ENCODE peak calls at places on chromosome 15, in eight cellular contexts. E, L, Q, B, U, A, R and X are unnamed samples.

GRCh38 chr15:98002874-98003273 is 42.4 kb downstream of the ARRDC4 start:
- DNase-seq in B (peak), U (no peak), R (no peak), L (no peak), A (no peak), Q (no peak), E (no peak), X (no peak)

GRCh38 chr15:96374494-96374893 is 44.0 kb downstream of the NR2F2 start:
- DNase-seq in E (no peak), R (no peak), U (no peak), L (no peak), Q (no peak), B (no peak), A (no peak), X (no peak)

GRCh38 chr15:64460737-64461576 is 579 bp downstream of the ZNF609 start:
- DNase-seq in R (peak), B (peak), A (peak), L (peak), U (peak), E (peak), Q (peak), X (peak)

GRCh38 chr15:79635149-79635771 is 203.1 kb downstream of the MINAR1 start:
- DNase-seq in E (no peak), U (no peak), Q (no peak), A (peak), R (no peak), B (no peak), L (no peak), X (no peak)

GRCh38 chr15:42796955-42797779 is 60.2 kb upstream of the CDAN1 start:
- DNase-seq in U (no peak), Q (no peak), R (no peak), L (no peak), A (no peak), B (peak), E (no peak), X (no peak)

GRCh38 chr15:95912280-95912625 is 418.2 kb upstream of the NR2F2 start:
- DNase-seq in U (no peak), E (no peak), B (peak), Q (no peak), L (no peak), A (no peak), R (no peak), X (no peak)

GRCh38 chr15:72195101-72195511 is 2.5 kb downstream of the GRAMD2A start:
- DNase-seq in E (no peak), R (peak), A (no peak), U (no peak), B (peak), L (no peak), Q (no peak), X (no peak)

GRCh38 chr15:41483115-41483514 is 10.6 kb upstream of the ITPKA start:
- DNase-seq in B (no peak), U (no peak), Q (no peak), R (no peak), L (peak), A (no peak), E (peak), X (no peak)

GRCh38 chr15:82312611-82313349 is 36.5 kb downstream of the GOLGA6L10 start:
- DNase-seq in U (no peak), A (no peak), R (no peak), L (no peak), B (no peak), Q (no peak), E (no peak), X (no peak)

GRCh38 chr15:53978248-53978906 is at the start of gene UNC13C:
- DNase-seq in E (no peak), A (peak), L (no peak), B (no peak), U (no peak), R (peak), Q (no peak), X (no peak)

GRCh38 chr15:73985101-73985873 is 6.8 kb downstream of the STOML1 start:
- DNase-seq in A (no peak), E (peak), R (no peak), U (peak), Q (peak), L (no peak), B (no peak), X (no peak)

GRCh38 chr15:47404877-47405276 is 312.4 kb upstream of the SEMA6D start:
- DNase-seq in Q (no peak), L (no peak), A (no peak), R (no peak), U (no peak), E (no peak), B (no peak), X (no peak)

GRCh38 chr15:59232476-59232875 is 25.8 kb downstream of the LDHAL6B start:
- DNase-seq in B (peak), U (peak), Q (peak), A (no peak), E (no peak), R (no peak), L (no peak), X (no peak)

GRCh38 chr15:35440265-35440664 is 105.7 kb downstream of the DPH6 start:
- DNase-seq in L (no peak), R (no peak), E (no peak), U (no peak), Q (no peak), A (no peak), B (no peak), X (no peak)

GRCh38 chr15:49103002-49103401 is 52.4 kb downstream of the COPS2 start:
- DNase-seq in R (no peak), A (no peak), E (no peak), U (peak), B (no peak), L (no peak), Q (peak), X (no peak)

GRCh38 chr15:41881925-41882688 is 11.7 kb downstream of the SPTBN5 start:
- DNase-seq in A (peak), R (peak), E (no peak), Q (peak), B (no peak), L (no peak), U (no peak), X (no peak)

GRCh38 chr15:73246411-73246810 is 122.3 kb downstream of the HCN4 start:
- DNase-seq in A (no peak), L (no peak), E (no peak), Q (no peak), U (no peak), R (no peak), B (no peak), X (no peak)

GRCh38 chr15:45884289-45884688 is 249.5 kb downstream of the SQOR start:
- DNase-seq in E (no peak), B (no peak), A (no peak), Q (no peak), L (no peak), U (no peak), R (no peak), X (no peak)

GRCh38 chr15:65254237-65254820 is 32.4 kb downstream of the PARP16 start:
- DNase-seq in A (no peak), U (no peak), L (no peak), R (no peak), B (no peak), Q (no peak), E (no peak), X (no peak)

DNA sequence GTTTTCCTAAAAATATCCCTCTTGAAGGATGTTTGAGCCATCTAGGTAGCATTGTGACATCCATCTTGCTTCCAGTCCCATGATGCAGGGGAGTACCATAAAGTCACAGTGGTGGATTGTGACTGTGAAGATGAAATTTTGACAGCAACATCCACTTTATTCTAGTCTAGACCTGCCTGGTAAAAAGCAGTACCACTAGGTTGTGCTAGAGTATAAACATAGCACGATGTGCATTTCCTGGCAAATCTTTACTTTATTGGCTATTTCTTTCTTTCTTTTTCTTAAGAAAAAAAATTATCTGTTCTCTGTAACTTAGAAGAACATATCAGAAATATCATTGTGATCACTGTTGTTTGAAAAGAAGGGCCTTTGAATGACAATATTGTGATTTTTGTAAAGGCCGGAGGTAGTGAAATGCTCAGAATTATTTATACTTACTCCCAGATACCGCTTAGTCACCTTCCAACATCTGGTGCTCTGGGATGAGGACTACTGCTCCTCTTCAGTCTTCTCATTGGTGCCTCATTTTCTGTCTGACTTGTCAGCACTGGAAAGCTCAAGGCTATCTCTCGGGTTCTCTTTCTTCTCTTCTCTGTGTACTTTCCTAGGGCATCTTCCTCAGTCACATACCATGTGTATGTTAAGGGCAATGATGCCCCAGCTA is 35.6 kb downstream of the AGBL1 start:
- DNase-seq in E (no peak), A (peak), U (peak), R (no peak), B (no peak), L (no peak), Q (peak), X (no peak)
- TF ChIP-seq CTCF in E (no peak), A (peak), U (peak), R (no peak), B (no peak), L (no peak), Q (no peak), X (no peak)

GRCh38 chr15:80849308-80849707 is 70.1 kb downstream of the CEMIP start:
- DNase-seq in R (peak), L (no peak), A (no peak), E (no peak), U (peak), Q (peak), B (peak), X (peak)
- H3K27ac ChIP-seq in R (no peak), L (no peak), A (no peak), E (no peak), U (peak), Q (no peak), B (peak), X (no peak)

GRCh38 chr15:67836134-67836455 is 3.8 kb downstream of the RNU6-1 start:
- DNase-seq in Q (no peak), U (no peak), R (no peak), L (no peak), E (peak), B (no peak), A (no peak), X (no peak)

GRCh38 chr15:67834593-67835348 is 5.1 kb downstream of the RNU6-1 start:
- DNase-seq in B (no peak), Q (no peak), R (no peak), E (peak), A (no peak), L (no peak), U (no peak), X (no peak)

GRCh38 chr15:67835349-67836133 is 4.3 kb downstream of the RNU6-1 start:
- DNase-seq in E (peak), B (no peak), A (no peak), R (no peak), Q (no peak), L (no peak), U (no peak), X (no peak)

GRCh38 chr15:67836955-67837354 is 2.9 kb downstream of the RNU6-1 start:
- DNase-seq in L (no peak), R (no peak), A (no peak), U (no peak), B (no peak), Q (no peak), E (no peak), X (no peak)

GRCh38 chr15:67836477-67836876 is 3.4 kb downstream of the RNU6-1 start:
- DNase-seq in E (peak), A (peak), U (no peak), B (peak), Q (no peak), R (peak), L (peak), X (no peak)
- H3K4me3 ChIP-seq in E (peak), A (no peak), U (peak), B (peak), Q (peak), R (no peak), L (peak), X (peak)

GRCh38 chr15:90819850-90820249 is 48.5 kb upstream of the FURIN start:
- DNase-seq in R (no peak), U (no peak), E (no peak), A (no peak), B (no peak), L (no peak), Q (no peak), X (no peak)

GRCh38 chr15:90819390-90819789 is 49.0 kb upstream of the FURIN start:
- DNase-seq in L (no peak), B (no peak), E (no peak), Q (no peak), U (no peak), R (peak), A (no peak), X (no peak)

GRCh38 chr15:90817117-90818057 is 51.0 kb upstream of the FURIN start:
- DNase-seq in Q (no peak), U (no peak), A (no peak), L (no peak), E (no peak), R (no peak), B (no peak), X (no peak)

GRCh38 chr15:90820481-90820880 is 47.9 kb upstream of the FURIN start:
- DNase-seq in B (no peak), L (no peak), Q (no peak), R (no peak), E (no peak), A (no peak), U (no peak), X (no peak)

GRCh38 chr15:90818251-90819210 is 49.9 kb upstream of the FURIN start:
- DNase-seq in B (no peak), R (peak), E (peak), Q (no peak), L (peak), A (no peak), U (no peak), X (no peak)
- TF ChIP-seq CTCF in B (peak), R (no peak), E (peak), Q (no peak), L (peak), A (peak), U (no peak), X (no peak)

GRCh38 chr15:22912256-22912655 is 67.9 kb downstream of the CYFIP1 start:
- DNase-seq in B (no peak), R (no peak), U (no peak), Q (no peak), E (no peak), A (no peak), L (no peak), X (no peak)

GRCh38 chr15:22915866-22916515 is 64.2 kb downstream of the CYFIP1 start:
- DNase-seq in U (peak), A (no peak), L (no peak), R (no peak), B (no peak), Q (peak), E (no peak), X (no peak)

GRCh38 chr15:22911306-22911705 is 68.9 kb downstream of the CYFIP1 start:
- DNase-seq in Q (no peak), R (no peak), A (no peak), E (no peak), L (no peak), U (no peak), B (no peak), X (no peak)

GRCh38 chr15:22916606-22917350 is 63.4 kb downstream of the CYFIP1 start:
- DNase-seq in E (no peak), R (no peak), A (no peak), Q (no peak), U (no peak), B (no peak), L (no peak), X (no peak)

DNA sequence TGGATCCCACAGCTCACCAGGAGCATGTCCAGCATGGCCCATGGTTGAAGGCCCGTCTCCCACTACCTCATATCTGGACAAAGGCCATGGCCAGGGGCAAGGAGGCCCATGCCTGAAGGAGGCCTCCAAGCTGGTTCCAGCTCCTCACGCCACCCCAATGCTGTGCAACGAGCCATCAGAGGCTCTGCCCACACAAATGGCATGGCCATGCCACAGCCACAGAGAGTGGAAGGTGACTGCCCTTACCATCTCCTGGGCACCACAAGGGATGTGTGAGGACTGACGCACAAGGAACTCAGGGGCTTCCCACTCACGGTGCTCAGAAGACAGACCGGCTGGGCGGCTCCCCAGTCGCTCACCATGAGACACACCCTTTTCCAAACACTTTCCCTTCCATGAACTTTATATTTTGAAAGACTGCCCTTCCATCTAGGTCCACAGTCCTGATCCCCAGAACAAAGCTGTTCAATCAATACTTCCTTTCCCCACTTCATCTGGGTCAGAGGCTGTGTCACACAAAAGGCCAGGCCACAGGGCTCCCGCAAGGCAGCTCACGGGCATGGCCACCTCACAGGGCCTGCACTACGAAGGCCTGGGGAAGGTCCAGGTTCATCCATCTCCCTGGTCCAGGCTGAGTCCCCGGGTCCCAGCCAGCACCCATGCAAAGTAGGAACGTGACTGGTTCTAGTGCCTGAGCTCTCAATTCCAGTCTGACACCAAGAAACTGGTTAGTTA is 66.4 kb downstream of the CYFIP1 start:
- DNase-seq in R (no peak), L (no peak), A (no peak), U (no peak), Q (no peak), E (no peak), B (no peak), X (no peak)
- H3K27ac ChIP-seq in R (no peak), L (no peak), A (no peak), U (no peak), Q (no peak), E (no peak), B (no peak), X (no peak)